ENCODE peak calls at places on chromosome 3, in six cellular contexts. One of them, this sample, is unnamed.

GRCh38 chr3:119294402-119294888 is 262 bp downstream of the ARHGAP31 start:
- DNase-seq in non-pigmented ciliary epithelial cell: no peak
- DNase-seq in HTR-8/SVneo: peak
- DNase-seq in MV-4-11: peak
- DNase-seq in activated T-helper 2 cell treated with anti-CD3 and anti-CD28 coated beads, Interferon-gamma antibody, Interleukin-2, Interleukin-4, amounts not matched to agents 10 μg/mL and 5 μg/mL and 100 μg/mL, durations not matched to agents 14 hours and 24 hours and 36 hours: peak
- DNase-seq in GM04503: no peak
- DNase-seq in this sample: peak

GRCh38 chr3:43317461-43318316 is 31.3 kb downstream of the SNRK start:
- DNase-seq in activated T-helper 2 cell treated with anti-CD3 and anti-CD28 coated beads, Interferon-gamma antibody, Interleukin-2, Interleukin-4, amounts not matched to agents 10 μg/mL and 5 μg/mL and 100 μg/mL, durations not matched to agents 14 hours and 24 hours and 36 hours: no peak
- DNase-seq in MV-4-11: no peak
- DNase-seq in HTR-8/SVneo: no peak
- DNase-seq in GM04503: peak
- DNase-seq in non-pigmented ciliary epithelial cell: no peak
- DNase-seq in this sample: no peak

GRCh38 chr3:134487406-134487805 is 1.5 kb downstream of the CEP63 start:
- DNase-seq in HTR-8/SVneo: no peak
- DNase-seq in non-pigmented ciliary epithelial cell: no peak
- DNase-seq in MV-4-11: peak
- DNase-seq in activated T-helper 2 cell treated with anti-CD3 and anti-CD28 coated beads, Interferon-gamma antibody, Interleukin-2, Interleukin-4, amounts not matched to agents 10 μg/mL and 5 μg/mL and 100 μg/mL, durations not matched to agents 14 hours and 24 hours and 36 hours: no peak
- DNase-seq in GM04503: no peak
- DNase-seq in this sample: peak

GRCh38 chr3:197793246-197793645 is 2.2 kb downstream of the LRCH3 start:
- DNase-seq in activated T-helper 2 cell treated with anti-CD3 and anti-CD28 coated beads, Interferon-gamma antibody, Interleukin-2, Interleukin-4, amounts not matched to agents 10 μg/mL and 5 μg/mL and 100 μg/mL, durations not matched to agents 14 hours and 24 hours and 36 hours: no peak
- DNase-seq in HTR-8/SVneo: peak
- DNase-seq in MV-4-11: no peak
- DNase-seq in non-pigmented ciliary epithelial cell: no peak
- DNase-seq in GM04503: no peak
- DNase-seq in this sample: peak

GRCh38 chr3:190183121-190183520 is 62.4 kb upstream of the P3H2 start:
- DNase-seq in GM04503: peak
- DNase-seq in non-pigmented ciliary epithelial cell: peak
- DNase-seq in activated T-helper 2 cell treated with anti-CD3 and anti-CD28 coated beads, Interferon-gamma antibody, Interleukin-2, Interleukin-4, amounts not matched to agents 10 μg/mL and 5 μg/mL and 100 μg/mL, durations not matched to agents 14 hours and 24 hours and 36 hours: no peak
- DNase-seq in MV-4-11: peak
- DNase-seq in HTR-8/SVneo: no peak
- DNase-seq in this sample: no peak

GRCh38 chr3:119331661-119332060 is 37.5 kb downstream of the ARHGAP31 start:
- DNase-seq in HTR-8/SVneo: no peak
- DNase-seq in non-pigmented ciliary epithelial cell: no peak
- DNase-seq in MV-4-11: no peak
- DNase-seq in GM04503: no peak
- DNase-seq in activated T-helper 2 cell treated with anti-CD3 and anti-CD28 coated beads, Interferon-gamma antibody, Interleukin-2, Interleukin-4, amounts not matched to agents 10 μg/mL and 5 μg/mL and 100 μg/mL, durations not matched to agents 14 hours and 24 hours and 36 hours: no peak
- DNase-seq in this sample: no peak

GRCh38 chr3:43071313-43071893 is 34.5 kb downstream of the POMGNT2 start:
- DNase-seq in MV-4-11: no peak
- DNase-seq in non-pigmented ciliary epithelial cell: no peak
- DNase-seq in GM04503: no peak
- DNase-seq in HTR-8/SVneo: no peak
- DNase-seq in activated T-helper 2 cell treated with anti-CD3 and anti-CD28 coated beads, Interferon-gamma antibody, Interleukin-2, Interleukin-4, amounts not matched to agents 10 μg/mL and 5 μg/mL and 100 μg/mL, durations not matched to agents 14 hours and 24 hours and 36 hours: no peak
- DNase-seq in this sample: peak

GRCh38 chr3:99706410-99706809 is 68.0 kb downstream of the COL8A1 start:
- DNase-seq in non-pigmented ciliary epithelial cell: no peak
- DNase-seq in HTR-8/SVneo: no peak
- DNase-seq in MV-4-11: no peak
- DNase-seq in activated T-helper 2 cell treated with anti-CD3 and anti-CD28 coated beads, Interferon-gamma antibody, Interleukin-2, Interleukin-4, amounts not matched to agents 10 μg/mL and 5 μg/mL and 100 μg/mL, durations not matched to agents 14 hours and 24 hours and 36 hours: no peak
- DNase-seq in GM04503: no peak
- DNase-seq in this sample: no peak

GRCh38 chr3:32451049-32451659 is 51.5 kb downstream of the CMTM6 start:
- DNase-seq in MV-4-11: no peak
- DNase-seq in non-pigmented ciliary epithelial cell: no peak
- DNase-seq in HTR-8/SVneo: no peak
- DNase-seq in activated T-helper 2 cell treated with anti-CD3 and anti-CD28 coated beads, Interferon-gamma antibody, Interleukin-2, Interleukin-4, amounts not matched to agents 10 μg/mL and 5 μg/mL and 100 μg/mL, durations not matched to agents 14 hours and 24 hours and 36 hours: no peak
- DNase-seq in GM04503: no peak
- DNase-seq in this sample: no peak

GRCh38 chr3:149152420-149152819 is 23.0 kb downstream of the HPS3 start:
- DNase-seq in MV-4-11: peak
- DNase-seq in HTR-8/SVneo: no peak
- DNase-seq in activated T-helper 2 cell treated with anti-CD3 and anti-CD28 coated beads, Interferon-gamma antibody, Interleukin-2, Interleukin-4, amounts not matched to agents 10 μg/mL and 5 μg/mL and 100 μg/mL, durations not matched to agents 14 hours and 24 hours and 36 hours: no peak
- DNase-seq in GM04503: no peak
- DNase-seq in non-pigmented ciliary epithelial cell: no peak
- DNase-seq in this sample: peak

GRCh38 chr3:144114767-144115166 is 143.1 kb downstream of the DIPK2A start:
- DNase-seq in GM04503: no peak
- DNase-seq in non-pigmented ciliary epithelial cell: no peak
- DNase-seq in MV-4-11: peak
- DNase-seq in activated T-helper 2 cell treated with anti-CD3 and anti-CD28 coated beads, Interferon-gamma antibody, Interleukin-2, Interleukin-4, amounts not matched to agents 10 μg/mL and 5 μg/mL and 100 μg/mL, durations not matched to agents 14 hours and 24 hours and 36 hours: no peak
- DNase-seq in HTR-8/SVneo: no peak
- DNase-seq in this sample: peak

GRCh38 chr3:37540786-37541185 is 320.9 kb upstream of the CTDSPL start:
- DNase-seq in HTR-8/SVneo: no peak
- DNase-seq in GM04503: no peak
- DNase-seq in MV-4-11: no peak
- DNase-seq in non-pigmented ciliary epithelial cell: no peak
- DNase-seq in activated T-helper 2 cell treated with anti-CD3 and anti-CD28 coated beads, Interferon-gamma antibody, Interleukin-2, Interleukin-4, amounts not matched to agents 10 μg/mL and 5 μg/mL and 100 μg/mL, durations not matched to agents 14 hours and 24 hours and 36 hours: no peak
- DNase-seq in this sample: no peak

GRCh38 chr3:10370429-10370828 is 49.5 kb upstream of the SEC13 start:
- DNase-seq in HTR-8/SVneo: no peak
- DNase-seq in GM04503: no peak
- DNase-seq in activated T-helper 2 cell treated with anti-CD3 and anti-CD28 coated beads, Interferon-gamma antibody, Interleukin-2, Interleukin-4, amounts not matched to agents 10 μg/mL and 5 μg/mL and 100 μg/mL, durations not matched to agents 14 hours and 24 hours and 36 hours: no peak
- DNase-seq in non-pigmented ciliary epithelial cell: no peak
- DNase-seq in MV-4-11: peak
- DNase-seq in this sample: peak

GRCh38 chr3:45690331-45691035 is 1.3 kb downstream of the SACM1L start:
- DNase-seq in activated T-helper 2 cell treated with anti-CD3 and anti-CD28 coated beads, Interferon-gamma antibody, Interleukin-2, Interleukin-4, amounts not matched to agents 10 μg/mL and 5 μg/mL and 100 μg/mL, durations not matched to agents 14 hours and 24 hours and 36 hours: no peak
- DNase-seq in HTR-8/SVneo: no peak
- DNase-seq in MV-4-11: peak
- DNase-seq in non-pigmented ciliary epithelial cell: no peak
- DNase-seq in GM04503: no peak
- DNase-seq in this sample: peak

GRCh38 chr3:146732325-146732724 is 127.2 kb upstream of the PLSCR5 start:
- DNase-seq in non-pigmented ciliary epithelial cell: no peak
- DNase-seq in GM04503: no peak
- DNase-seq in MV-4-11: no peak
- DNase-seq in activated T-helper 2 cell treated with anti-CD3 and anti-CD28 coated beads, Interferon-gamma antibody, Interleukin-2, Interleukin-4, amounts not matched to agents 10 μg/mL and 5 μg/mL and 100 μg/mL, durations not matched to agents 14 hours and 24 hours and 36 hours: no peak
- DNase-seq in HTR-8/SVneo: no peak
- DNase-seq in this sample: no peak

GRCh38 chr3:41198526-41198925 is 779 bp upstream of the CTNNB1 start:
- DNase-seq in non-pigmented ciliary epithelial cell: no peak
- DNase-seq in HTR-8/SVneo: no peak
- DNase-seq in MV-4-11: no peak
- DNase-seq in GM04503: no peak
- DNase-seq in activated T-helper 2 cell treated with anti-CD3 and anti-CD28 coated beads, Interferon-gamma antibody, Interleukin-2, Interleukin-4, amounts not matched to agents 10 μg/mL and 5 μg/mL and 100 μg/mL, durations not matched to agents 14 hours and 24 hours and 36 hours: no peak
- DNase-seq in this sample: peak

GRCh38 chr3:184176377-184177330 is 2.0 kb downstream of the AP2M1 start:
- DNase-seq in GM04503: peak
- DNase-seq in non-pigmented ciliary epithelial cell: peak
- DNase-seq in activated T-helper 2 cell treated with anti-CD3 and anti-CD28 coated beads, Interferon-gamma antibody, Interleukin-2, Interleukin-4, amounts not matched to agents 10 μg/mL and 5 μg/mL and 100 μg/mL, durations not matched to agents 14 hours and 24 hours and 36 hours: no peak
- DNase-seq in MV-4-11: peak
- DNase-seq in HTR-8/SVneo: peak
- DNase-seq in this sample: peak

GRCh38 chr3:157077565-157077991 is 82.4 kb downstream of the CCNL1 start:
- DNase-seq in non-pigmented ciliary epithelial cell: no peak
- DNase-seq in HTR-8/SVneo: no peak
- DNase-seq in activated T-helper 2 cell treated with anti-CD3 and anti-CD28 coated beads, Interferon-gamma antibody, Interleukin-2, Interleukin-4, amounts not matched to agents 10 μg/mL and 5 μg/mL and 100 μg/mL, durations not matched to agents 14 hours and 24 hours and 36 hours: no peak
- DNase-seq in MV-4-11: no peak
- DNase-seq in GM04503: peak
- DNase-seq in this sample: no peak

GRCh38 chr3:119589087-119589773 is 8.5 kb upstream of the PLA1A start:
- DNase-seq in HTR-8/SVneo: no peak
- DNase-seq in activated T-helper 2 cell treated with anti-CD3 and anti-CD28 coated beads, Interferon-gamma antibody, Interleukin-2, Interleukin-4, amounts not matched to agents 10 μg/mL and 5 μg/mL and 100 μg/mL, durations not matched to agents 14 hours and 24 hours and 36 hours: no peak
- DNase-seq in non-pigmented ciliary epithelial cell: no peak
- DNase-seq in GM04503: no peak
- DNase-seq in MV-4-11: no peak
- DNase-seq in this sample: no peak

GRCh38 chr3:124591699-124592098 is 138.6 kb upstream of the UMPS start:
- DNase-seq in GM04503: no peak
- DNase-seq in MV-4-11: no peak
- DNase-seq in non-pigmented ciliary epithelial cell: no peak
- DNase-seq in HTR-8/SVneo: no peak
- DNase-seq in activated T-helper 2 cell treated with anti-CD3 and anti-CD28 coated beads, Interferon-gamma antibody, Interleukin-2, Interleukin-4, amounts not matched to agents 10 μg/mL and 5 μg/mL and 100 μg/mL, durations not matched to agents 14 hours and 24 hours and 36 hours: no peak
- DNase-seq in this sample: no peak

GRCh38 chr3:187943677-187944390 is 198.6 kb upstream of the BCL6 start:
- DNase-seq in GM04503: peak
- DNase-seq in HTR-8/SVneo: no peak
- DNase-seq in non-pigmented ciliary epithelial cell: no peak
- DNase-seq in MV-4-11: no peak
- DNase-seq in activated T-helper 2 cell treated with anti-CD3 and anti-CD28 coated beads, Interferon-gamma antibody, Interleukin-2, Interleukin-4, amounts not matched to agents 10 μg/mL and 5 μg/mL and 100 μg/mL, durations not matched to agents 14 hours and 24 hours and 36 hours: no peak
- DNase-seq in this sample: no peak

GRCh38 chr3:108346301-108346989 is 50.1 kb downstream of the HHLA2 start:
- DNase-seq in MV-4-11: peak
- DNase-seq in HTR-8/SVneo: no peak
- DNase-seq in non-pigmented ciliary epithelial cell: no peak
- DNase-seq in activated T-helper 2 cell treated with anti-CD3 and anti-CD28 coated beads, Interferon-gamma antibody, Interleukin-2, Interleukin-4, amounts not matched to agents 10 μg/mL and 5 μg/mL and 100 μg/mL, durations not matched to agents 14 hours and 24 hours and 36 hours: no peak
- DNase-seq in GM04503: no peak
- DNase-seq in this sample: peak

GRCh38 chr3:135965129-135965505 is 411 bp upstream of the PPP2R3A start:
- DNase-seq in activated T-helper 2 cell treated with anti-CD3 and anti-CD28 coated beads, Interferon-gamma antibody, Interleukin-2, Interleukin-4, amounts not matched to agents 10 μg/mL and 5 μg/mL and 100 μg/mL, durations not matched to agents 14 hours and 24 hours and 36 hours: no peak
- DNase-seq in MV-4-11: no peak
- DNase-seq in GM04503: no peak
- DNase-seq in HTR-8/SVneo: peak
- DNase-seq in non-pigmented ciliary epithelial cell: no peak
- DNase-seq in this sample: no peak

GRCh38 chr3:17717411-17717810 is 25.0 kb downstream of the TBC1D5 start:
- DNase-seq in GM04503: no peak
- DNase-seq in HTR-8/SVneo: no peak
- DNase-seq in activated T-helper 2 cell treated with anti-CD3 and anti-CD28 coated beads, Interferon-gamma antibody, Interleukin-2, Interleukin-4, amounts not matched to agents 10 μg/mL and 5 μg/mL and 100 μg/mL, durations not matched to agents 14 hours and 24 hours and 36 hours: no peak
- DNase-seq in non-pigmented ciliary epithelial cell: no peak
- DNase-seq in MV-4-11: no peak
- DNase-seq in this sample: no peak

GRCh38 chr3:78041486-78041885 is 1001.6 kb downstream of the ROBO2 start:
- DNase-seq in activated T-helper 2 cell treated with anti-CD3 and anti-CD28 coated beads, Interferon-gamma antibody, Interleukin-2, Interleukin-4, amounts not matched to agents 10 μg/mL and 5 μg/mL and 100 μg/mL, durations not matched to agents 14 hours and 24 hours and 36 hours: no peak
- DNase-seq in non-pigmented ciliary epithelial cell: peak
- DNase-seq in GM04503: no peak
- DNase-seq in HTR-8/SVneo: no peak
- DNase-seq in MV-4-11: no peak
- DNase-seq in this sample: no peak

GRCh38 chr3:24278526-24278925 is 216.1 kb downstream of the THRB start:
- DNase-seq in MV-4-11: no peak
- DNase-seq in HTR-8/SVneo: no peak
- DNase-seq in activated T-helper 2 cell treated with anti-CD3 and anti-CD28 coated beads, Interferon-gamma antibody, Interleukin-2, Interleukin-4, amounts not matched to agents 10 μg/mL and 5 μg/mL and 100 μg/mL, durations not matched to agents 14 hours and 24 hours and 36 hours: no peak
- DNase-seq in GM04503: no peak
- DNase-seq in non-pigmented ciliary epithelial cell: no peak
- DNase-seq in this sample: no peak

GRCh38 chr3:77038928-77039605 is 832 bp upstream of the ROBO2 start:
- DNase-seq in non-pigmented ciliary epithelial cell: no peak
- DNase-seq in GM04503: no peak
- DNase-seq in HTR-8/SVneo: no peak
- DNase-seq in MV-4-11: no peak
- DNase-seq in activated T-helper 2 cell treated with anti-CD3 and anti-CD28 coated beads, Interferon-gamma antibody, Interleukin-2, Interleukin-4, amounts not matched to agents 10 μg/mL and 5 μg/mL and 100 μg/mL, durations not matched to agents 14 hours and 24 hours and 36 hours: no peak
- DNase-seq in this sample: no peak

GRCh38 chr3:68007621-68008226 is 353.3 kb upstream of the SUCLG2 start:
- DNase-seq in non-pigmented ciliary epithelial cell: no peak
- DNase-seq in activated T-helper 2 cell treated with anti-CD3 and anti-CD28 coated beads, Interferon-gamma antibody, Interleukin-2, Interleukin-4, amounts not matched to agents 10 μg/mL and 5 μg/mL and 100 μg/mL, durations not matched to agents 14 hours and 24 hours and 36 hours: no peak
- DNase-seq in MV-4-11: no peak
- DNase-seq in GM04503: no peak
- DNase-seq in HTR-8/SVneo: peak
- DNase-seq in this sample: no peak

GRCh38 chr3:48687220-48687678 is 1.5 kb upstream of the NCKIPSD start:
- DNase-seq in GM04503: no peak
- DNase-seq in non-pigmented ciliary epithelial cell: no peak
- DNase-seq in activated T-helper 2 cell treated with anti-CD3 and anti-CD28 coated beads, Interferon-gamma antibody, Interleukin-2, Interleukin-4, amounts not matched to agents 10 μg/mL and 5 μg/mL and 100 μg/mL, durations not matched to agents 14 hours and 24 hours and 36 hours: no peak
- DNase-seq in MV-4-11: no peak
- DNase-seq in HTR-8/SVneo: no peak
- DNase-seq in this sample: no peak

GRCh38 chr3:10568549-10568948 is 63.2 kb upstream of the ATP2B2 start:
- DNase-seq in non-pigmented ciliary epithelial cell: no peak
- DNase-seq in HTR-8/SVneo: no peak
- DNase-seq in MV-4-11: no peak
- DNase-seq in GM04503: no peak
- DNase-seq in activated T-helper 2 cell treated with anti-CD3 and anti-CD28 coated beads, Interferon-gamma antibody, Interleukin-2, Interleukin-4, amounts not matched to agents 10 μg/mL and 5 μg/mL and 100 μg/mL, durations not matched to agents 14 hours and 24 hours and 36 hours: no peak
- DNase-seq in this sample: no peak

GRCh38 chr3:48784426-48785120 is 63.1 kb downstream of the PRKAR2A start:
- DNase-seq in non-pigmented ciliary epithelial cell: peak
- DNase-seq in HTR-8/SVneo: no peak
- DNase-seq in GM04503: no peak
- DNase-seq in activated T-helper 2 cell treated with anti-CD3 and anti-CD28 coated beads, Interferon-gamma antibody, Interleukin-2, Interleukin-4, amounts not matched to agents 10 μg/mL and 5 μg/mL and 100 μg/mL, durations not matched to agents 14 hours and 24 hours and 36 hours: no peak
- DNase-seq in MV-4-11: peak
- DNase-seq in this sample: no peak

GRCh38 chr3:156456771-156457224 is 98.1 kb downstream of the SSR3 start:
- DNase-seq in MV-4-11: peak
- DNase-seq in GM04503: no peak
- DNase-seq in activated T-helper 2 cell treated with anti-CD3 and anti-CD28 coated beads, Interferon-gamma antibody, Interleukin-2, Interleukin-4, amounts not matched to agents 10 μg/mL and 5 μg/mL and 100 μg/mL, durations not matched to agents 14 hours and 24 hours and 36 hours: no peak
- DNase-seq in HTR-8/SVneo: no peak
- DNase-seq in non-pigmented ciliary epithelial cell: no peak
- DNase-seq in this sample: no peak

GRCh38 chr3:10546887-10547286 is 41.5 kb upstream of the ATP2B2 start:
- DNase-seq in GM04503: no peak
- DNase-seq in non-pigmented ciliary epithelial cell: no peak
- DNase-seq in activated T-helper 2 cell treated with anti-CD3 and anti-CD28 coated beads, Interferon-gamma antibody, Interleukin-2, Interleukin-4, amounts not matched to agents 10 μg/mL and 5 μg/mL and 100 μg/mL, durations not matched to agents 14 hours and 24 hours and 36 hours: no peak
- DNase-seq in HTR-8/SVneo: no peak
- DNase-seq in MV-4-11: no peak
- DNase-seq in this sample: no peak

This sample was measured in NB4.